ENCODE peak calls at places on chromosome 1, in nine cellular contexts. K is CD8-positive, alpha-beta memory T cell; A is HepG2; I is mesendoderm; C is pancreas; R is right atrium auricular region; O is fibroblast of lung; T is ovary; H is neural progenitor cell. D is an unnamed sample.

GRCh38 chr1:10962483-10962882 is 50.0 kb upstream of the TARDBP start:
- DNase-seq in H (no peak), T (peak), O (peak), I (no peak), K (no peak), C (peak), R (no peak), A (no peak), D (no peak)

GRCh38 chr1:40519517-40519916 is 10.9 kb downstream of the EXO5 start:
- DNase-seq in H (no peak), K (no peak), A (no peak), I (no peak), T (no peak), R (no peak), C (no peak), O (no peak), D (no peak)

GRCh38 chr1:213675043-213675442 is 312.7 kb upstream of the PROX1 start:
- DNase-seq in O (no peak), A (no peak), H (no peak), C (no peak), R (no peak), I (no peak), T (no peak), K (no peak), D (no peak)

GRCh38 chr1:236451796-236452373 is 57.8 kb downstream of the EDARADD start:
- DNase-seq in K (peak), H (peak), I (peak), R (no peak), T (no peak), C (peak), O (no peak), A (peak), D (no peak)

GRCh38 chr1:147189514-147189913 is 17.2 kb upstream of the PRKAB2 start:
- DNase-seq in C (no peak), H (no peak), O (no peak), I (no peak), A (no peak), T (no peak), K (no peak), R (no peak), D (no peak)

GRCh38 chr1:160656737-160657476 is 10.1 kb upstream of the SLAMF1 start:
- DNase-seq in O (no peak), A (no peak), I (no peak), K (no peak), R (no peak), H (no peak), C (no peak), T (no peak), D (no peak)

GRCh38 chr1:178923512-178923911 is 52.6 kb upstream of the ANGPTL1 start:
- DNase-seq in R (no peak), O (no peak), H (no peak), K (no peak), A (peak), T (no peak), C (no peak), I (no peak), D (no peak)

GRCh38 chr1:9687120-9687875 is 35.8 kb downstream of the PIK3CD start:
- DNase-seq in H (peak), I (peak), R (peak), O (peak), C (peak), K (peak), T (peak), A (peak), D (no peak)

GRCh38 chr1:1264868-1265272 is 8.8 kb downstream of the UBE2J2 start:
- DNase-seq in T (no peak), K (no peak), O (peak), C (no peak), H (peak), R (no peak), I (peak), A (no peak), D (no peak)

GRCh38 chr1:11989669-11990068 is 9.4 kb downstream of the MFN2 start:
- DNase-seq in I (no peak), K (no peak), A (no peak), H (no peak), R (no peak), O (no peak), T (no peak), C (no peak), D (no peak)

GRCh38 chr1:11984121-11984520 is 3.9 kb downstream of the MFN2 start:
- DNase-seq in T (no peak), R (no peak), O (no peak), C (no peak), I (no peak), A (no peak), H (no peak), K (no peak), D (no peak)

GRCh38 chr1:11982010-11982392 is 1.8 kb downstream of the MFN2 start:
- DNase-seq in K (no peak), R (no peak), O (no peak), T (no peak), H (peak), I (no peak), A (peak), C (no peak), D (no peak)

GRCh38 chr1:11984559-11984958 is 4.3 kb downstream of the MFN2 start:
- DNase-seq in A (peak), O (no peak), H (no peak), C (no peak), I (no peak), K (no peak), R (no peak), T (no peak), D (no peak)

GRCh38 chr1:11985851-11986250 is 5.6 kb downstream of the MFN2 start:
- DNase-seq in T (no peak), H (no peak), K (no peak), R (no peak), O (no peak), C (no peak), I (no peak), A (no peak), D (no peak)
- H3K27ac ChIP-seq in T (no peak), H (no peak), K (no peak), R (peak), O (no peak), C (no peak), I (no peak), A (no peak), D (no peak)

DNA sequence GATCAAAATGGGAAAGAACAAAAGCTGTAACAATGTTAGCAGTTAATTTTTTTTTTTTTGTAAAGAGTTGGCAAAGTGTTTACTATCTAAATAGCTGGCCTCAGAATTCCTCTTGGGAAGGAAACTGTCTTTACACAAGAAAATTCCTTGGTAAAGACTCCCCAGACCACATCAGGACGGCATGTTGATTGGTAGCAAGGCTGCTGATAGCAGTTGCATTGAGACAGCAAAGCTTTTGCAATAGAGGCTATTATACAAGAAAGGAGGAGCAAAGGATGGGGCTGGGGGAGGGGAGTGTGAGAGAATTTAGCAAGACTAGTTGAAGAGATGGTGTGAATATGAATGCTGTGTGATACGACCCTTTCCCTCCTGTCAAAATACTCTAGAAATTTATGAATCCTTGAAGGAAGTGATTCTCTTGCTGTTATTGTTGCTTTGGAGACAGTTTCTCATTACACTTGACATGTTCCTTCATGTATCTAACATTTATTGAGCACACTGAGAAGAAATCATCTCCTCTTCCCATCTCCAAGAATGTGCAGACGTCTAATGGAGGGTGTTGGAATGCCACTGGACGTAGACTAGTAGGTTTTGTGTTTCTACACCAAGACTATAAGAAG is 355.6 kb downstream of the SIPA1L2 start:
- DNase-seq in O (peak), T (no peak), H (no peak), K (no peak), C (no peak), A (no peak), R (no peak), I (peak), D (no peak)
- H3K27ac ChIP-seq in O (no peak), T (no peak), H (no peak), K (no peak), C (no peak), A (no peak), R (no peak), I (no peak), D (no peak)

GRCh38 chr1:185207980-185208602 is 51.1 kb downstream of the SWT1 start:
- DNase-seq in T (no peak), I (no peak), H (no peak), K (no peak), R (no peak), C (no peak), A (no peak), O (peak), D (no peak)
- H3K27ac ChIP-seq in T (no peak), I (no peak), H (no peak), K (no peak), R (no peak), C (no peak), A (no peak), O (no peak), D (no peak)

GRCh38 chr1:67580671-67581403 is 104.2 kb upstream of the GADD45A start:
- DNase-seq in A (no peak), T (no peak), I (peak), R (no peak), O (no peak), K (no peak), H (no peak), C (no peak), D (no peak)
- H3K27ac ChIP-seq in A (no peak), T (no peak), I (no peak), R (no peak), O (no peak), K (no peak), H (no peak), C (no peak), D (no peak)

D was measured in dorsolateral prefrontal cortex.